ENCODE peak calls at places on chromosomes 7 and 10, in five cellular contexts. D is GM23338; O is endothelial cell; X is HT1080; L is naive thymus-derived CD4-positive, alpha-beta T cell. Z is an unnamed sample.
A peak's percentile ranks its signal among the peaks of the same experiment; 100 is the strongest.

GRCh38 chr7:99864041-99864440 is 12.8 kb downstream of the OR2AE1 start:
- DNase-seq in D (peak; percentile 17), O (no peak), X (no peak), L (no peak), Z (no peak)

GRCh38 chr10:127292888-127293287 is 96.5 kb upstream of the INSYN2A start:
- DNase-seq in D (no peak), O (no peak), X (no peak), L (peak; percentile 3), Z (no peak)

GRCh38 chr7:26480166-26480565 is 188.5 kb downstream of the SNX10 start:
- DNase-seq in D (peak; percentile 34), O (no peak), X (no peak), L (no peak), Z (no peak)

GRCh38 chr10:82245906-82246305 is 370.9 kb downstream of the NRG3 start:
- DNase-seq in D (no peak), O (no peak), X (no peak), L (no peak), Z (no peak)

GRCh38 chr10:84537447-84537931 is 209.1 kb downstream of the CCSER2 start:
- DNase-seq in D (peak; percentile 92), O (peak; percentile 47), X (peak; percentile 62), L (peak; percentile 62), Z (peak; percentile 85)

GRCh38 chr10:92760609-92761008 is 70.9 kb downstream of the HHEX start:
- DNase-seq in D (no peak), O (no peak), X (peak; percentile 72), L (no peak), Z (no peak)

GRCh38 chr7:148967032-148967372 is 61.3 kb downstream of the PDIA4 start:
- DNase-seq in D (no peak), O (no peak), X (no peak), L (no peak), Z (no peak)

GRCh38 chr10:23158370-23158769 is 33.7 kb upstream of the PTF1A start:
- DNase-seq in D (peak; percentile 88), O (peak; percentile 62), X (peak; percentile 47), L (peak; percentile 37), Z (peak; percentile 86)

GRCh38 chr7:83267141-83267631 is 104.5 kb upstream of the PCLO start:
- DNase-seq in D (peak; percentile 41), O (no peak), X (no peak), L (no peak), Z (peak; percentile 4)

GRCh38 chr10:113521482-113521795 is 31.4 kb upstream of the HABP2 start:
- DNase-seq in D (no peak), O (no peak), X (no peak), L (no peak), Z (no peak)

GRCh38 chr10:77457266-77457665 is 180.3 kb downstream of the KCNMA1 start:
- DNase-seq in D (peak; percentile 47), O (no peak), X (no peak), L (no peak), Z (peak; percentile 46)

GRCh38 chr7:129665013-129665401 is 53.5 kb downstream of the NRF1 start:
- DNase-seq in D (peak; percentile 85), O (no peak), X (peak; percentile 98), L (no peak), Z (peak; percentile 75)

GRCh38 chr7:116028808-116029207 is 1.8 kb downstream of the TFEC start:
- DNase-seq in D (no peak), O (no peak), X (no peak), L (no peak), Z (no peak)

GRCh38 chr7:133948588-133948987 is 178.6 kb upstream of the LRGUK start:
- DNase-seq in D (no peak), O (no peak), X (no peak), L (no peak), Z (no peak)

GRCh38 chr10:6669269-6669859 is 89.3 kb upstream of the PRKCQ start:
- DNase-seq in D (peak; percentile 77), O (peak; percentile 39), X (peak; percentile 41), L (peak; percentile 16), Z (peak; percentile 14)

GRCh38 chr7:16067695-16068094 is 353.6 kb downstream of the CRPPA start:
- DNase-seq in D (peak; percentile 3), O (no peak), X (no peak), L (no peak), Z (no peak)

GRCh38 chr7:27242580-27243339 is at the start of gene EVX1:
- DNase-seq in D (peak; percentile 62), O (no peak), X (no peak), L (peak; percentile 29), Z (peak; percentile 76)

GRCh38 chr10:61750943-61751471 is 88.3 kb downstream of the CABCOCO1 start:
- DNase-seq in D (peak; percentile 79), O (peak; percentile 73), X (peak; percentile 62), L (peak; percentile 58), Z (peak; percentile 25)

GRCh38 chr10:50919010-50919409 is 33.6 kb upstream of the A1CF start:
- DNase-seq in D (no peak), O (no peak), X (no peak), L (no peak), Z (no peak)

GRCh38 chr7:12715372-12716133 is 28.1 kb downstream of the ARL4A start:
- DNase-seq in D (peak; percentile 80), O (peak; percentile 41), X (peak; percentile 97), L (no peak), Z (peak; percentile 42)

GRCh38 chr10:21441625-21442024 is 83.9 kb downstream of the SKIDA1 start:
- DNase-seq in D (no peak), O (no peak), X (no peak), L (no peak), Z (no peak)

GRCh38 chr7:142808802-142809583 is 38.2 kb downstream of the PRSS2 start:
- DNase-seq in D (no peak), O (no peak), X (peak; percentile 95), L (peak; percentile 98), Z (no peak)

GRCh38 chr10:76282122-76283030 is 851.0 kb downstream of the LRMDA start:
- DNase-seq in D (no peak), O (no peak), X (no peak), L (no peak), Z (no peak)

GRCh38 chr10:132355754-132356153 is 23.8 kb downstream of the LRRC27 start:
- DNase-seq in D (no peak), O (no peak), X (no peak), L (no peak), Z (no peak)

GRCh38 chr10:61688551-61689308 is 26.0 kb downstream of the CABCOCO1 start:
- DNase-seq in D (no peak), O (no peak), X (no peak), L (no peak), Z (no peak)

Z was measured in H7.